ENCODE peak calls at places on chromosomes 5 and 9, in seven cellular contexts. L, N, P, K, R, W and G are unnamed samples.

GRCh38 chr9:126239515-126239914 is 87.1 kb upstream of the MVB12B start:
- DNase-seq in L (no peak), N (no peak), P (no peak), K (no peak), R (no peak), W (no peak), G (no peak)

GRCh38 chr5:181243020-181243520 is 636 bp downstream of the RACK1 start:
- DNase-seq in L (no peak), N (no peak), P (no peak), K (peak; percentile 47), R (no peak), W (no peak), G (no peak)

GRCh38 chr5:41371741-41372140 is 138.7 kb downstream of the PLCXD3 start:
- DNase-seq in L (peak; percentile 19), N (no peak), P (no peak), K (no peak), R (no peak), W (peak; percentile 18), G (peak; percentile 51)

GRCh38 chr5:90877049-90877448 is 318.5 kb downstream of the ADGRV1 start:
- DNase-seq in L (no peak), N (no peak), P (no peak), K (no peak), R (no peak), W (no peak), G (no peak)

GRCh38 chr5:64180661-64181343 is 15.2 kb downstream of the RNF180 start:
- DNase-seq in L (no peak), N (no peak), P (no peak), K (peak; percentile 15), R (no peak), W (no peak), G (no peak)

GRCh38 chr5:142327111-142327842 is 2.5 kb upstream of the SPRY4 start:
- DNase-seq in L (no peak), N (no peak), P (no peak), K (no peak), R (no peak), W (peak; percentile 48), G (peak; percentile 56)

GRCh38 chr5:36870399-36871040 is 6.0 kb upstream of the NIPBL start:
- DNase-seq in L (no peak), N (no peak), P (peak; percentile 89), K (peak; percentile 74), R (peak; percentile 68), W (no peak), G (peak; percentile 35)

GRCh38 chr5:88480766-88481499 is 212.3 kb upstream of the TMEM161B start:
- DNase-seq in L (no peak), N (no peak), P (no peak), K (no peak), R (no peak), W (no peak), G (no peak)